ENCODE peak calls at places on chromosome X, in nine cellular contexts. D, K, J, R, W, T, H, G and U are unnamed samples.

GRCh38 chrX:30713061-30713525 is 59.9 kb downstream of the GK start:
- DNase-seq in R (peak), W (peak), T (peak), H (peak), K (peak), J (peak), G (peak), D (peak), U (peak)

GRCh38 chrX:96771500-96771899 is 86.9 kb downstream of the DIAPH2 start:
- DNase-seq in T (no peak), K (no peak), H (no peak), R (no peak), G (no peak), J (no peak), D (no peak), W (no peak), U (no peak)

GRCh38 chrX:134764202-134764785 is 106.0 kb upstream of the PLAC1 start:
- DNase-seq in K (no peak), H (peak), W (no peak), G (no peak), D (no peak), J (peak), T (no peak), R (no peak), U (no peak)

GRCh38 chrX:120365320-120365719 is 3.4 kb downstream of the ATP1B4 start:
- DNase-seq in W (no peak), G (peak), H (peak), D (no peak), R (peak), T (no peak), J (peak), K (no peak), U (no peak)

GRCh38 chrX:46576458-46576857 is 2.9 kb downstream of the CHST7 start:
- DNase-seq in W (no peak), J (peak), G (no peak), H (no peak), D (peak), K (peak), T (peak), R (no peak), U (no peak)

GRCh38 chrX:22406332-22406731 is 133.6 kb downstream of the CBLL2 start:
- DNase-seq in K (no peak), G (no peak), T (no peak), J (no peak), W (no peak), D (no peak), H (no peak), R (no peak), U (no peak)

GRCh38 chrX:1385251-1385794 is 6.6 kb downstream of the SLC25A6 start:
- DNase-seq in R (no peak), J (no peak), K (no peak), G (no peak), W (peak), H (no peak), D (peak), T (no peak), U (no peak)

GRCh38 chrX:40644175-40644574 is 3.2 kb downstream of the CXorf38 start:
- DNase-seq in T (no peak), K (peak), J (peak), R (no peak), H (no peak), D (no peak), W (no peak), G (no peak), U (no peak)

GRCh38 chrX:98338544-98338943 is 1454.8 kb downstream of the RPA4 start:
- DNase-seq in H (no peak), G (no peak), T (no peak), K (no peak), R (no peak), W (no peak), D (no peak), J (no peak), U (no peak)

GRCh38 chrX:106168107-106168506 is at the start of gene PWWP3B:
- DNase-seq in H (peak), D (no peak), G (peak), W (no peak), K (no peak), T (peak), J (peak), R (no peak), U (peak)

GRCh38 chrX:42941671-42942070 is 163.7 kb upstream of the PPP1R2C start:
- DNase-seq in T (no peak), D (no peak), J (no peak), W (no peak), G (no peak), K (no peak), R (no peak), H (no peak), U (no peak)

GRCh38 chrX:22134681-22135080 is 102.6 kb downstream of the PHEX start:
- DNase-seq in K (peak), H (no peak), D (no peak), R (no peak), T (no peak), W (no peak), G (peak), J (peak), U (peak)

GRCh38 chrX:2608638-2609430 is 82.3 kb upstream of the CD99 start:
- DNase-seq in G (peak), R (peak), T (peak), H (peak), W (peak), K (peak), D (peak), J (peak), U (peak)

GRCh38 chrX:152861826-152862225 is 31.0 kb downstream of the NSDHL start:
- DNase-seq in G (no peak), D (no peak), J (no peak), W (no peak), R (no peak), T (no peak), H (no peak), K (no peak), U (no peak)

GRCh38 chrX:34859191-34859590 is 83.4 kb upstream of the FAM47B start:
- DNase-seq in J (no peak), G (no peak), R (no peak), K (no peak), W (no peak), D (no peak), T (no peak), H (no peak), U (no peak)

GRCh38 chrX:34813618-34814017 is 129.0 kb upstream of the FAM47B start:
- DNase-seq in H (no peak), G (no peak), T (no peak), W (no peak), D (no peak), R (no peak), J (peak), K (peak), U (no peak)

GRCh38 chrX:26071618-26072017 is 66.5 kb upstream of the MAGEB18 start:
- DNase-seq in J (no peak), T (no peak), K (no peak), D (no peak), H (no peak), R (no peak), W (no peak), G (no peak), U (no peak)

GRCh38 chrX:34956915-34957314 is 14.3 kb downstream of the FAM47B start:
- DNase-seq in K (peak), G (no peak), D (no peak), H (no peak), W (no peak), R (no peak), J (peak), T (no peak), U (peak)

GRCh38 chrX:15468036-15468435 is 25.1 kb downstream of the PIR start:
- DNase-seq in D (no peak), G (peak), H (peak), J (peak), T (peak), W (peak), R (no peak), K (peak), U (no peak)

GRCh38 chrX:425056-425455 is 38.3 kb upstream of the PPP2R3B start:
- DNase-seq in K (no peak), G (no peak), R (no peak), T (no peak), W (no peak), J (no peak), D (no peak), H (no peak), U (no peak)

GRCh38 chrX:131792789-131793462 is 230.2 kb upstream of the STK26 start:
- DNase-seq in G (no peak), R (peak), W (peak), H (no peak), K (peak), J (no peak), D (no peak), T (peak), U (peak)

GRCh38 chrX:146831994-146832393 is 17.4 kb upstream of the CXorf51A start:
- DNase-seq in D (no peak), K (no peak), G (no peak), T (no peak), W (no peak), H (no peak), R (no peak), J (no peak), U (no peak)

GRCh38 chrX:18973527-18974192 is 10.3 kb downstream of the PHKA2 start:
- DNase-seq in K (no peak), G (no peak), H (peak), T (no peak), W (no peak), J (no peak), R (no peak), D (no peak), U (no peak)

GRCh38 chrX:105775672-105776071 is 46.7 kb upstream of the NRK start:
- DNase-seq in T (no peak), D (no peak), H (no peak), W (no peak), K (no peak), G (no peak), J (peak), R (no peak), U (no peak)

GRCh38 chrX:386239-386767 is 404 bp downstream of the PPP2R3B start:
- DNase-seq in G (peak), H (peak), K (no peak), T (no peak), D (no peak), J (no peak), W (no peak), R (no peak), U (no peak)

GRCh38 chrX:111445485-111445884 is 33.5 kb upstream of the DCX start:
- DNase-seq in K (peak), W (no peak), T (no peak), G (peak), R (no peak), J (peak), H (peak), D (no peak), U (peak)

GRCh38 chrX:131827935-131828334 is 195.2 kb upstream of the STK26 start:
- DNase-seq in W (no peak), T (no peak), H (peak), R (no peak), J (no peak), K (no peak), D (no peak), G (no peak), U (no peak)

GRCh38 chrX:56219702-56220101 is 12.5 kb upstream of the KLF8 start:
- DNase-seq in J (peak), T (no peak), W (no peak), D (no peak), G (no peak), H (peak), R (no peak), K (no peak), U (no peak)

GRCh38 chrX:118802857-118803256 is 20.8 kb upstream of the ZCCHC12 start:
- DNase-seq in W (no peak), G (no peak), J (peak), R (no peak), T (peak), K (peak), H (no peak), D (no peak), U (no peak)

GRCh38 chrX:45709381-45709780 is 508.7 kb upstream of the DIPK2B start:
- DNase-seq in K (peak), G (no peak), J (no peak), W (no peak), R (no peak), T (no peak), H (no peak), D (no peak), U (no peak)

GRCh38 chrX:49184294-49185061 is 1.7 kb downstream of the PRICKLE3 start:
- DNase-seq in H (peak), R (peak), K (peak), G (peak), T (peak), D (peak), W (peak), J (peak), U (peak)

GRCh38 chrX:2311483-2311882 is 189.3 kb downstream of the DHRSX start:
- DNase-seq in J (no peak), T (no peak), D (no peak), R (no peak), H (peak), K (no peak), G (peak), W (no peak), U (no peak)

GRCh38 chrX:150465856-150466775 is 102.3 kb upstream of the MTM1 start:
- DNase-seq in H (no peak), K (no peak), J (no peak), D (peak), T (no peak), R (no peak), W (no peak), G (no peak), U (no peak)

GRCh38 chrX:16552546-16552945 is 97.4 kb upstream of the S100G start:
- DNase-seq in D (no peak), G (no peak), J (peak), R (no peak), K (peak), W (no peak), H (no peak), T (no peak), U (no peak)

GRCh38 chrX:74450803-74451449 is 29.6 kb downstream of the SLC16A2 start:
- DNase-seq in T (no peak), W (no peak), R (no peak), D (no peak), G (peak), H (no peak), K (peak), J (peak), U (peak)

GRCh38 chrX:33133320-33133719 is 78.0 kb downstream of the DMD start:
- DNase-seq in W (no peak), D (no peak), H (no peak), T (no peak), J (no peak), R (no peak), G (no peak), K (no peak), U (no peak)

GRCh38 chrX:74248889-74249288 is 55.1 kb upstream of the ZCCHC13 start:
- DNase-seq in G (peak), D (no peak), J (peak), H (peak), W (no peak), R (no peak), T (no peak), K (no peak), U (no peak)

GRCh38 chrX:130083656-130084382 is 26.5 kb downstream of the ELF4 start:
- DNase-seq in H (no peak), J (no peak), G (no peak), T (no peak), D (no peak), W (no peak), R (no peak), K (no peak), U (no peak)

GRCh38 chrX:130083107-130083490 is 27.2 kb downstream of the ELF4 start:
- DNase-seq in W (no peak), K (no peak), H (peak), R (no peak), T (no peak), D (no peak), G (no peak), J (no peak), U (no peak)

GRCh38 chrX:130081421-130082045 is 28.8 kb downstream of the ELF4 start:
- DNase-seq in D (peak), K (no peak), T (no peak), R (no peak), H (no peak), W (no peak), J (no peak), G (no peak), U (no peak)

GRCh38 chrX:130080791-130081367 is 29.4 kb downstream of the ELF4 start:
- DNase-seq in W (no peak), D (no peak), T (no peak), H (no peak), R (no peak), K (no peak), G (no peak), J (no peak), U (no peak)

DNA sequence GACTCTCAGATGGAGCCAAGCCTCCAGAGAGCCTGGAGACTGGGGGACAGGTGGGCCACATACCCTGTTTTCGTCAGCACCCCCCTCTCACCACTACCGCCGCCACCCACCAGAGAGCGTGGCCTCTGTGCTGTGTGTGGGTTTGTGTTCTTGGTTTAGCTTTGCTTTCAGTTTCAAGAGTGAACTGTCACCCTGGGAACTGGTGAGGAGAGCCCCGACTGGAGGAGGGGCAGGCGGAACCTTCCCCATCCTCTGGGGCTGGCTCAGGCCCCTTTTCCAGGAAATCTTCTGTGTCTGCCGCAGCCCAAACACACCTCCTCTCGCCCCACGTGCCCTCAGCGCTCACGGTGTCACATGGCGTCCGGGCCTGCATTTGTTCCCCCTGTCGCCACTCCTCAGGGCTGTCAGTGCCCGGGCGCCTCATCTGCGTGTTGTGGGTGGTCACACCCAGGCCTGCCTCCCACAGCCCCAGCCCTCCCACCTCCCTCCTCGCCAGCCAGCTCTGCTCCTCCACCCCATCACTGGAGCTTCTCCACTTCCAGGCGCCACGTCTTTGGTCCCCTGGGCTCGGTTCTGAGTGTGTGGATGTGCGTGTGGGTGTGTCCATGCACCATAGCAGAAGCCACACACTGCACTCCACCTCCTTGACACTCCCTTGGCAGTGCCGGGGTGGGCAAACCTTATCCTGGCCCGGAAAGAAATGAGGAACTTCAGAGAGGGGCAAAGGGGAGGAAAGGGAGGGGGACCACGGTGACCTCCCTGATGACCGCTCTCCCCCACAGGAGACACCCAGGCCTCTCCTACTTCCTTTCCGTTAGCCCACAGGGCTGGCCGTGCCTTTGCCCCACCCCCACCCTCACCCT is 27.8 kb downstream of the ELF4 start:
- DNase-seq in K (no peak), R (peak), T (peak), G (no peak), H (no peak), D (peak), W (peak), J (no peak), U (no peak)
- H3K4me3 ChIP-seq in K (no peak), R (no peak), T (no peak), G (no peak), H (no peak), D (no peak), W (peak), J (no peak), U (no peak)

GRCh38 chrX:10254746-10255145 is 98.0 kb downstream of the CLCN4 start:
- DNase-seq in K (no peak), T (no peak), D (no peak), G (no peak), J (no peak), H (no peak), R (no peak), W (no peak), U (no peak)
- TF ChIP-seq CTCF in K (no peak), T (no peak), D (no peak), G (no peak), J (no peak), H (peak), R (no peak), W (no peak), U (peak)

GRCh38 chrX:151694661-151695582 is at the start of gene PRRG3:
- DNase-seq in K (no peak), H (peak), J (no peak), R (no peak), W (no peak), T (no peak), G (peak), D (no peak), U (no peak)
- H3K4me3 ChIP-seq in K (peak), H (peak), J (no peak), R (no peak), W (peak), T (no peak), G (no peak), D (no peak), U (no peak)

DNA sequence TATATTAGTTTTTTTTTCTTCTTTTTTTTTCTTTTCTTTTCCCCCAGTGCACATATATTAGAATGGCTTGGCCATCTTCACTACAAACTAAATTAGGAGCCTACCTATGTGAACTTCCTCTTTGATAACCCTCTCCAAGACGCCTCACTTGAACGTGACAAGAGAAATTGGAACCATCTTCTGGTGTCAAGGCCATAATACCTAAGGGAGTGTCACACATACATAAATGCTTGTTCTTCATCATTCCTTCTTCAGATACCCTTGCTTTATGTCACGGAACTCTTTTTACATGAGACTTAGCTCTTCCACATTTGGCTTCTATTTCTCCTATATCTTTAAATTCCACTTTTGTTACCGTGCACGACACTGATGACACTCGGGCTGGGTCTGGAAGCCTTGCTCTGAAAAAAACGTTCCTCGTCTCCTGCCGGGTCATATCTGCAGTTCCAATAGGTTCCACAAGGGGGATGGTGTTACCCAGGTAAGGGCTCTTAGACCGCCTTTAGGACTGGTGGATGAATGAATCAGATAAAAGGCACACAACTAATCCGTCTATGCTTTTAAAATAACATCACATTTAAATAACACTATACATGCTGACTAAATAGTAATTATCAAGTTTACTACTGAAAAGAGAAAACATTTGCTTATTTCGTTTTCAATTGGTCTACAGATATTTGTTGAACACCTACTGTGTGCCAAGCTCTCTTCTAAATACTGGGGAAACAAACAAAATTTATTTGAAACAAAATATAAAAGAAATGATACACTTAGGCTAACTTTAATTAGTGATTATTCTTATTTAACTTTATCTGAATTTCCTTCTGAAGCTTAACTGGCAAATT is 19.9 kb downstream of the DGAT2L6 start:
- DNase-seq in K (no peak), H (peak), D (peak), J (peak), R (peak), G (peak), T (peak), W (no peak), U (no peak)
- TF ChIP-seq CTCF in K (peak), H (peak), D (peak), J (peak), R (peak), G (peak), T (peak), W (peak), U (peak)

DNA sequence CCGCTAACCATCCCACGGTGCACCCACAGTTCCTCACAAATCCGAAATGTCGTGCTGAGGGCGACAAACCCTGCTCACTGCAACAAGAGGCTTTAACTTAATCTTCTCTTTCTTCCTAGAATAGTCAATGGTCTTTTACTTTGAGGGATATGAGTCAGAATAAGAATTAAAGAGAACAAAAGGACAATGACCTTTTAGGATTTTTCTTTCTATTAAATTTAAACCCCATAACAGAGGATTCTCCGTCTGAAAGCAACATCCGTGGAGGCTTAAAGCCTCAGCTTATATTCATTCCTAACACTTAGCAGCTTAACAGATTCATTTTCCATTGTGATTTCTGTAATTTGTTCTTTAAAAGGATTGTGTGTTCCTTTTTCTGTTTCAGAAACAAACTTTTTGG is 44.9 kb upstream of the PUDP start:
- DNase-seq in G (no peak), R (no peak), K (no peak), J (no peak), T (no peak), H (peak), D (no peak), W (no peak), U (no peak)
- H3K4me3 ChIP-seq in G (no peak), R (no peak), K (no peak), J (no peak), T (no peak), H (no peak), D (no peak), W (no peak), U (no peak)